ENCODE peak calls at places on chromosomes 16 and 17, in seven cellular contexts. L is RWPE1, F is cardiac muscle cell, M is pancreas, A is coronary artery, S is left lung, K is neuronal stem cell. I is an unnamed sample.

GRCh38 chr16:25512041-25512440 is 179.7 kb upstream of the HS3ST4 start:
- DNase-seq in L (no peak), F (no peak), M (no peak), A (no peak), S (no peak), K (no peak), I (no peak)

GRCh38 chr17:29760279-29760721 is 137.6 kb upstream of the CORO6 start:
- DNase-seq in L (peak), F (peak), M (no peak), A (no peak), S (no peak), K (no peak), I (no peak)

GRCh38 chr17:81291662-81292061 is 3.4 kb downstream of the SLC38A10 start:
- DNase-seq in L (peak), F (peak), M (peak), A (no peak), S (peak), K (no peak), I (no peak)

GRCh38 chr16:86101135-86101911 is 202.4 kb downstream of the IRF8 start:
- DNase-seq in L (no peak), F (no peak), M (no peak), A (no peak), S (no peak), K (no peak), I (no peak)

GRCh38 chr17:63247706-63248105 is 198.4 kb downstream of the CYB561 start:
- DNase-seq in L (no peak), F (no peak), M (no peak), A (no peak), S (no peak), K (no peak), I (no peak)

GRCh38 chr16:4319454-4319853 is 3.6 kb downstream of the GLIS2 start:
- DNase-seq in L (no peak), F (no peak), M (peak), A (no peak), S (no peak), K (no peak), I (no peak)

GRCh38 chr16:8391219-8391757 is 199.0 kb downstream of the TMEM114 start:
- DNase-seq in L (no peak), F (no peak), M (no peak), A (no peak), S (no peak), K (no peak), I (no peak)

GRCh38 chr16:29310852-29311314 is 95.6 kb downstream of the NPIPB11 start:
- DNase-seq in L (no peak), F (no peak), M (peak), A (no peak), S (no peak), K (no peak), I (no peak)

GRCh38 chr16:68995011-68995504 is 110.4 kb upstream of the HAS3 start:
- DNase-seq in L (peak), F (peak), M (no peak), A (no peak), S (no peak), K (no peak), I (peak)

GRCh38 chr16:88536510-88536909 is 33.7 kb upstream of the ZC3H18 start:
- DNase-seq in L (no peak), F (no peak), M (peak), A (no peak), S (no peak), K (no peak), I (no peak)

GRCh38 chr17:67043283-67043682 is 1.1 kb upstream of the CACNG1 start:
- DNase-seq in L (no peak), F (no peak), M (no peak), A (no peak), S (no peak), K (no peak), I (no peak)

GRCh38 chr17:29294580-29294900 is 592 bp upstream of the NUFIP2 start:
- DNase-seq in L (no peak), F (no peak), M (no peak), A (no peak), S (no peak), K (no peak), I (no peak)

GRCh38 chr17:81083125-81083765 is 48.3 kb downstream of the BAIAP2 start:
- DNase-seq in L (no peak), F (no peak), M (no peak), A (no peak), S (peak), K (no peak), I (no peak)

GRCh38 chr17:49193513-49194296 is 16.7 kb downstream of the GNGT2 start:
- DNase-seq in L (peak), F (peak), M (no peak), A (no peak), S (peak), K (peak), I (peak)

GRCh38 chr16:89375686-89376085 is 114.7 kb downstream of the ANKRD11 start:
- DNase-seq in L (no peak), F (no peak), M (no peak), A (no peak), S (no peak), K (no peak), I (no peak)

GRCh38 chr17:75854881-75855309 is 240 bp downstream of the WBP2 start:
- DNase-seq in L (peak), F (no peak), M (no peak), A (no peak), S (peak), K (no peak), I (no peak)

GRCh38 chr16:9097266-9098219 is 6.1 kb downstream of the HAPSTR1 start:
- DNase-seq in L (no peak), F (no peak), M (no peak), A (no peak), S (no peak), K (no peak), I (no peak)

GRCh38 chr16:12225816-12226480 is 249.4 kb downstream of the SNX29 start:
- DNase-seq in L (no peak), F (no peak), M (no peak), A (no peak), S (no peak), K (no peak), I (no peak)

GRCh38 chr16:75599452-75600277 is 23.4 kb downstream of the ADAT1 start:
- DNase-seq in L (no peak), F (no peak), M (no peak), A (no peak), S (no peak), K (no peak), I (no peak)

GRCh38 chr16:69188716-69189115 is 1.8 kb downstream of the SNTB2 start:
- DNase-seq in L (no peak), F (no peak), M (no peak), A (no peak), S (no peak), K (no peak), I (no peak)

GRCh38 chr16:86217891-86218270 is 292.4 kb upstream of the FOXF1 start:
- DNase-seq in L (no peak), F (no peak), M (no peak), A (no peak), S (no peak), K (no peak), I (no peak)

GRCh38 chr16:66517586-66518263 is 32.2 kb downstream of the TK2 start:
- DNase-seq in L (no peak), F (no peak), M (no peak), A (peak), S (no peak), K (no peak), I (no peak)

GRCh38 chr17:80104321-80104955 is 3.1 kb downstream of the GAA start:
- DNase-seq in L (no peak), F (peak), M (peak), A (no peak), S (peak), K (no peak), I (no peak)

GRCh38 chr17:6303664-6304063 is 131.3 kb downstream of the AIPL1 start:
- DNase-seq in L (peak), F (peak), M (no peak), A (no peak), S (no peak), K (peak), I (no peak)

GRCh38 chr17:45410144-45411091 is 22.3 kb downstream of the ARHGAP27 start:
- DNase-seq in L (no peak), F (no peak), M (peak), A (no peak), S (no peak), K (no peak), I (no peak)

GRCh38 chr17:49915670-49916069 is 53.3 kb upstream of the DLX4 start:
- DNase-seq in L (no peak), F (peak), M (no peak), A (no peak), S (no peak), K (no peak), I (no peak)

GRCh38 chr16:4330277-4330882 is 14.5 kb downstream of the GLIS2 start:
- DNase-seq in L (no peak), F (peak), M (peak), A (no peak), S (peak), K (no peak), I (no peak)

GRCh38 chr17:58325289-58325726 is 3.3 kb downstream of the TSPOAP1 start:
- DNase-seq in L (no peak), F (peak), M (peak), A (no peak), S (no peak), K (no peak), I (no peak)

GRCh38 chr16:75029854-75030253 is 31.0 kb downstream of the ZNRF1 start:
- DNase-seq in L (no peak), F (no peak), M (no peak), A (no peak), S (no peak), K (no peak), I (peak)

GRCh38 chr17:80927791-80928216 is 63.8 kb upstream of the CHMP6 start:
- DNase-seq in L (no peak), F (peak), M (peak), A (no peak), S (peak), K (no peak), I (no peak)

GRCh38 chr17:17740627-17741237 is 59.5 kb downstream of the RAI1 start:
- DNase-seq in L (no peak), F (no peak), M (no peak), A (no peak), S (no peak), K (no peak), I (no peak)
- H3K27ac ChIP-seq in L (peak), F (no peak), M (no peak), A (no peak), S (no peak), K (peak), I (peak)

GRCh38 chr17:14211778-14212177 is 24.9 kb downstream of the CDRT15 start:
- DNase-seq in L (no peak), F (no peak), M (peak), A (no peak), S (no peak), K (no peak), I (no peak)

GRCh38 chr17:14214271-14214670 is 22.4 kb downstream of the CDRT15 start:
- DNase-seq in L (no peak), F (no peak), M (no peak), A (no peak), S (no peak), K (no peak), I (no peak)

GRCh38 chr17:14209215-14209614 is 27.4 kb downstream of the CDRT15 start:
- DNase-seq in L (no peak), F (no peak), M (no peak), A (no peak), S (no peak), K (no peak), I (no peak)

GRCh38 chr17:14212401-14212800 is 24.3 kb downstream of the CDRT15 start:
- DNase-seq in L (no peak), F (no peak), M (no peak), A (no peak), S (no peak), K (no peak), I (no peak)

GRCh38 chr17:14211246-14211645 is 25.4 kb downstream of the CDRT15 start:
- DNase-seq in L (no peak), F (no peak), M (no peak), A (no peak), S (no peak), K (no peak), I (no peak)
- H3K27ac ChIP-seq in L (no peak), F (no peak), M (no peak), A (no peak), S (no peak), K (no peak), I (no peak)

GRCh38 chr16:57764006-57764340 is 28.4 kb downstream of the KATNB1 start:
- DNase-seq in L (no peak), F (no peak), M (no peak), A (no peak), S (no peak), K (no peak), I (no peak)

GRCh38 chr16:57764341-57765159 is 29.0 kb downstream of the KATNB1 start:
- DNase-seq in L (peak), F (no peak), M (no peak), A (no peak), S (peak), K (no peak), I (peak)

GRCh38 chr16:57766714-57767348 is 31.3 kb downstream of the KATNB1 start:
- DNase-seq in L (no peak), F (no peak), M (no peak), A (no peak), S (no peak), K (no peak), I (no peak)

GRCh38 chr16:57763290-57764005 is 27.9 kb downstream of the KATNB1 start:
- DNase-seq in L (no peak), F (no peak), M (no peak), A (no peak), S (no peak), K (no peak), I (no peak)

DNA sequence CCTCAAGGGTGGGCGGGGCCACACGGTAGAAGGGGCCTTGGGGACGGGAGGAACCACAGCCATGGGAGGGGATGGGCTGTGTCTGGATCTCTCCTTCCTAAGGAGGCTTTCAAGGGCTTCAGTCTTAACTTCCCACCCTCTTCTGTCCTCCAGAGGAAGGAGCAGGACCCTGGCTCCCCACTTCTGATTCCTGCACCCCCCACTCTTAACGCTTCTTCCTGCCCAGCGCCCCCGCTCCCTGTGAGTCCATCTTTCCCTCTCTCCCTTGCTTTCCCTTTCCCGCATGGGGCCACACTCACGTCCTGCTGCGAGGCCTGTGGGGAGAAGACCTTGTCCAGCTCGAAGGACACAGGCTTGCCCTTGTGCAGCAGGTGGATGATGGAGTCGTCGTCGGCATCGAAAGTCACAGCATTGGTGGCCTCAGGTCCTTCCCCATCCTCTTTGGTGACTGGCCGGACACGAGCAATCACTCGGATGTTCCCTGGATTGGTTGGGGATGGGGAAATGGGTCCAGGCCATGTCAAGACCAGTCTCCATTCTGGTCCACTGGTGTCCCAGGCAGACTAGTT is 29.7 kb downstream of the KATNB1 start:
- DNase-seq in L (no peak), F (no peak), M (no peak), A (no peak), S (no peak), K (no peak), I (no peak)
- H3K27ac ChIP-seq in L (peak), F (no peak), M (no peak), A (no peak), S (no peak), K (no peak), I (peak)

GRCh38 chr17:15351487-15351840 is 10.1 kb upstream of the TEKT3 start:
- DNase-seq in L (no peak), F (no peak), M (no peak), A (no peak), S (no peak), K (no peak), I (no peak)
- H3K27ac ChIP-seq in L (no peak), F (peak), M (no peak), A (no peak), S (peak), K (no peak), I (no peak)

GRCh38 chr16:53732296-53732929 is 28.5 kb downstream of the FTO start:
- DNase-seq in L (peak), F (peak), M (no peak), A (no peak), S (no peak), K (no peak), I (no peak)

GRCh38 chr16:53721017-53721416 is 17.1 kb downstream of the FTO start:
- DNase-seq in L (no peak), F (no peak), M (no peak), A (no peak), S (no peak), K (no peak), I (no peak)

DNA sequence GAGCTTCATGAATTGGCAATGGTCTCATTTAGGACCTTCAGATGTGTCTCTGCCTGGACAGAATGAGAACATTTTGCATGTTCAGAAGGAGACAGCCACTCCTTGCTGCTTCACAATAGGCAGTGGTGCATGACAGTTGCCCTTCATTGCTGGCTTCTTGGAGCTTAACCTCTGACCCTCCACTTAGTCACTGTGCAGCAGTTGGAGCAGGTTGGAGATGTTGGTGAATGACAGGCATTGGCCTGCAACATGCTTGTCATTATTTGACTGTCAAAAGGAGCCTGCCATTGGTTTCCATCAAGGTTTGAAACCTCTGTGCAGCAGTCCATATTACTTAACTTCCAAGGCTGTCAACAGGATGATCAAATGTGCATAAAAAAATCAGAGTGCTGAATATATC is 22.7 kb downstream of the FTO start:
- DNase-seq in L (peak), F (peak), M (no peak), A (no peak), S (no peak), K (peak), I (peak)
- H3K27ac ChIP-seq in L (no peak), F (peak), M (no peak), A (no peak), S (no peak), K (no peak), I (no peak)